ENCODE peak calls at places on chromosome 20, in nine cellular contexts. One of them, this sample, is unnamed.

GRCh38 chr20:7490288-7490687 is 450.0 kb downstream of the HAO1 start:
- DNase-seq in effector memory CD8-positive, alpha-beta T cell: no peak
- DNase-seq in iris pigment epithelial cell: no peak
- DNase-seq in cerebellar cortex: no peak
- DNase-seq in cerebellar nuclear complex: no peak
- DNase-seq in cardiac muscle cell: no peak
- DNase-seq in lower lobe of right lung: no peak
- DNase-seq in B cell: no peak
- DNase-seq in activated naive CD4-positive, alpha-beta T cell: no peak
- DNase-seq in this sample: no peak

GRCh38 chr20:53873249-53873642 is 197.1 kb downstream of the BCAS1 start:
- DNase-seq in effector memory CD8-positive, alpha-beta T cell: peak; percentile 17
- DNase-seq in iris pigment epithelial cell: no peak
- DNase-seq in cerebellar cortex: no peak
- DNase-seq in cerebellar nuclear complex: no peak
- DNase-seq in cardiac muscle cell: no peak
- DNase-seq in lower lobe of right lung: no peak
- DNase-seq in B cell: no peak
- DNase-seq in activated naive CD4-positive, alpha-beta T cell: no peak
- DNase-seq in this sample: no peak

GRCh38 chr20:17747431-17747846 is 47.7 kb downstream of the BANF2 start:
- DNase-seq in effector memory CD8-positive, alpha-beta T cell: no peak
- DNase-seq in iris pigment epithelial cell: peak; percentile 94
- DNase-seq in cerebellar cortex: no peak
- DNase-seq in cerebellar nuclear complex: no peak
- DNase-seq in cardiac muscle cell: no peak
- DNase-seq in lower lobe of right lung: no peak
- DNase-seq in B cell: no peak
- DNase-seq in activated naive CD4-positive, alpha-beta T cell: no peak
- DNase-seq in this sample: no peak

GRCh38 chr20:49228676-49229075 is 9.5 kb downstream of the DDX27 start:
- DNase-seq in effector memory CD8-positive, alpha-beta T cell: no peak
- DNase-seq in iris pigment epithelial cell: no peak
- DNase-seq in cerebellar cortex: peak; percentile 65
- DNase-seq in cerebellar nuclear complex: no peak
- DNase-seq in cardiac muscle cell: no peak
- DNase-seq in lower lobe of right lung: no peak
- DNase-seq in B cell: no peak
- DNase-seq in activated naive CD4-positive, alpha-beta T cell: no peak
- DNase-seq in this sample: no peak

GRCh38 chr20:35133006-35133405 is 14.1 kb downstream of the EDEM2 start:
- DNase-seq in effector memory CD8-positive, alpha-beta T cell: no peak
- DNase-seq in iris pigment epithelial cell: no peak
- DNase-seq in cerebellar cortex: no peak
- DNase-seq in cerebellar nuclear complex: no peak
- DNase-seq in cardiac muscle cell: no peak
- DNase-seq in lower lobe of right lung: no peak
- DNase-seq in B cell: no peak
- DNase-seq in activated naive CD4-positive, alpha-beta T cell: no peak
- DNase-seq in this sample: no peak

GRCh38 chr20:45842169-45842812 is 8.7 kb downstream of the SNX21 start:
- DNase-seq in effector memory CD8-positive, alpha-beta T cell: no peak
- DNase-seq in iris pigment epithelial cell: peak; percentile 68
- DNase-seq in cerebellar cortex: no peak
- DNase-seq in cerebellar nuclear complex: no peak
- DNase-seq in cardiac muscle cell: no peak
- DNase-seq in lower lobe of right lung: no peak
- DNase-seq in B cell: peak; percentile 67
- DNase-seq in activated naive CD4-positive, alpha-beta T cell: no peak
- DNase-seq in this sample: no peak

GRCh38 chr20:63238491-63239126 is 2.9 kb downstream of the BIRC7 start:
- DNase-seq in effector memory CD8-positive, alpha-beta T cell: no peak
- DNase-seq in iris pigment epithelial cell: no peak
- DNase-seq in cerebellar cortex: no peak
- DNase-seq in cerebellar nuclear complex: no peak
- DNase-seq in cardiac muscle cell: no peak
- DNase-seq in lower lobe of right lung: no peak
- DNase-seq in B cell: no peak
- DNase-seq in activated naive CD4-positive, alpha-beta T cell: no peak
- DNase-seq in this sample: no peak

GRCh38 chr20:57023997-57024396 is 242.4 kb downstream of the BMP7 start:
- DNase-seq in effector memory CD8-positive, alpha-beta T cell: no peak
- DNase-seq in iris pigment epithelial cell: no peak
- DNase-seq in cerebellar cortex: no peak
- DNase-seq in cerebellar nuclear complex: no peak
- DNase-seq in cardiac muscle cell: no peak
- DNase-seq in lower lobe of right lung: no peak
- DNase-seq in B cell: no peak
- DNase-seq in activated naive CD4-positive, alpha-beta T cell: no peak
- DNase-seq in this sample: no peak

GRCh38 chr20:23162887-23163286 is 76.8 kb upstream of the CD93 start:
- DNase-seq in effector memory CD8-positive, alpha-beta T cell: no peak
- DNase-seq in iris pigment epithelial cell: no peak
- DNase-seq in cerebellar cortex: no peak
- DNase-seq in cerebellar nuclear complex: no peak
- DNase-seq in cardiac muscle cell: no peak
- DNase-seq in lower lobe of right lung: no peak
- DNase-seq in B cell: no peak
- DNase-seq in activated naive CD4-positive, alpha-beta T cell: no peak
- DNase-seq in this sample: no peak

GRCh38 chr20:46857061-46857831 is 37.4 kb upstream of the EYA2 start:
- DNase-seq in effector memory CD8-positive, alpha-beta T cell: no peak
- DNase-seq in iris pigment epithelial cell: no peak
- DNase-seq in cerebellar cortex: no peak
- DNase-seq in cerebellar nuclear complex: no peak
- DNase-seq in cardiac muscle cell: no peak
- DNase-seq in lower lobe of right lung: no peak
- DNase-seq in B cell: no peak
- DNase-seq in activated naive CD4-positive, alpha-beta T cell: no peak
- DNase-seq in this sample: no peak

GRCh38 chr20:48350291-48350988 is 477.4 kb downstream of the PREX1 start:
- DNase-seq in effector memory CD8-positive, alpha-beta T cell: no peak
- DNase-seq in iris pigment epithelial cell: no peak
- DNase-seq in cerebellar cortex: no peak
- DNase-seq in cerebellar nuclear complex: no peak
- DNase-seq in cardiac muscle cell: no peak
- DNase-seq in lower lobe of right lung: no peak
- DNase-seq in B cell: peak; percentile 43
- DNase-seq in activated naive CD4-positive, alpha-beta T cell: no peak
- DNase-seq in this sample: no peak

GRCh38 chr20:34249291-34249690 is 8.1 kb downstream of the ASIP start:
- DNase-seq in effector memory CD8-positive, alpha-beta T cell: no peak
- DNase-seq in iris pigment epithelial cell: peak; percentile 90
- DNase-seq in cerebellar cortex: no peak
- DNase-seq in cerebellar nuclear complex: no peak
- DNase-seq in cardiac muscle cell: no peak
- DNase-seq in lower lobe of right lung: no peak
- DNase-seq in B cell: no peak
- DNase-seq in activated naive CD4-positive, alpha-beta T cell: no peak
- DNase-seq in this sample: no peak

GRCh38 chr20:4170621-4171537 is 155.5 kb upstream of the RNF24 start:
- DNase-seq in effector memory CD8-positive, alpha-beta T cell: no peak
- DNase-seq in iris pigment epithelial cell: peak; percentile 53
- DNase-seq in cerebellar cortex: peak; percentile 39
- DNase-seq in cerebellar nuclear complex: no peak
- DNase-seq in cardiac muscle cell: no peak
- DNase-seq in lower lobe of right lung: no peak
- DNase-seq in B cell: no peak
- DNase-seq in activated naive CD4-positive, alpha-beta T cell: no peak
- DNase-seq in this sample: no peak

GRCh38 chr20:25227317-25227831 is 20.5 kb upstream of the PYGB start:
- DNase-seq in effector memory CD8-positive, alpha-beta T cell: no peak
- DNase-seq in iris pigment epithelial cell: peak; percentile 74
- DNase-seq in cerebellar cortex: no peak
- DNase-seq in cerebellar nuclear complex: no peak
- DNase-seq in cardiac muscle cell: peak; percentile 87
- DNase-seq in lower lobe of right lung: no peak
- DNase-seq in B cell: no peak
- DNase-seq in activated naive CD4-positive, alpha-beta T cell: no peak
- DNase-seq in this sample: no peak

GRCh38 chr20:11810316-11811130 is 107.2 kb upstream of the BTBD3 start:
- DNase-seq in effector memory CD8-positive, alpha-beta T cell: no peak
- DNase-seq in iris pigment epithelial cell: peak; percentile 86
- DNase-seq in cerebellar cortex: no peak
- DNase-seq in cerebellar nuclear complex: no peak
- DNase-seq in cardiac muscle cell: no peak
- DNase-seq in lower lobe of right lung: no peak
- DNase-seq in B cell: no peak
- DNase-seq in activated naive CD4-positive, alpha-beta T cell: no peak
- DNase-seq in this sample: no peak

GRCh38 chr20:43942661-43943285 is 28.1 kb downstream of the TOX2 start:
- DNase-seq in effector memory CD8-positive, alpha-beta T cell: no peak
- DNase-seq in iris pigment epithelial cell: peak; percentile 83
- DNase-seq in cerebellar cortex: no peak
- DNase-seq in cerebellar nuclear complex: no peak
- DNase-seq in cardiac muscle cell: no peak
- DNase-seq in lower lobe of right lung: no peak
- DNase-seq in B cell: no peak
- DNase-seq in activated naive CD4-positive, alpha-beta T cell: no peak
- DNase-seq in this sample: no peak

GRCh38 chr20:16459019-16459700 is 114.1 kb downstream of the KIF16B start:
- DNase-seq in effector memory CD8-positive, alpha-beta T cell: no peak
- DNase-seq in iris pigment epithelial cell: peak; percentile 92
- DNase-seq in cerebellar cortex: peak; percentile 51
- DNase-seq in cerebellar nuclear complex: no peak
- DNase-seq in cardiac muscle cell: no peak
- DNase-seq in lower lobe of right lung: no peak
- DNase-seq in B cell: no peak
- DNase-seq in activated naive CD4-positive, alpha-beta T cell: no peak
- DNase-seq in this sample: no peak

GRCh38 chr20:49610701-49611538 is 43.0 kb upstream of the PTGIS start:
- DNase-seq in effector memory CD8-positive, alpha-beta T cell: peak; percentile 80
- DNase-seq in iris pigment epithelial cell: no peak
- DNase-seq in cerebellar cortex: peak; percentile 69
- DNase-seq in cerebellar nuclear complex: no peak
- DNase-seq in cardiac muscle cell: peak; percentile 82
- DNase-seq in lower lobe of right lung: peak; percentile 90
- DNase-seq in B cell: peak; percentile 87
- DNase-seq in activated naive CD4-positive, alpha-beta T cell: peak; percentile 47
- DNase-seq in this sample: peak; percentile 91

GRCh38 chr20:53262294-53262840 is 290.2 kb downstream of the TSHZ2 start:
- DNase-seq in effector memory CD8-positive, alpha-beta T cell: no peak
- DNase-seq in iris pigment epithelial cell: no peak
- DNase-seq in cerebellar cortex: no peak
- DNase-seq in cerebellar nuclear complex: no peak
- DNase-seq in cardiac muscle cell: no peak
- DNase-seq in lower lobe of right lung: no peak
- DNase-seq in B cell: no peak
- DNase-seq in activated naive CD4-positive, alpha-beta T cell: no peak
- DNase-seq in this sample: no peak

GRCh38 chr20:17273711-17274110 is 46.9 kb downstream of the PCSK2 start:
- DNase-seq in effector memory CD8-positive, alpha-beta T cell: no peak
- DNase-seq in iris pigment epithelial cell: no peak
- DNase-seq in cerebellar cortex: no peak
- DNase-seq in cerebellar nuclear complex: no peak
- DNase-seq in cardiac muscle cell: no peak
- DNase-seq in lower lobe of right lung: no peak
- DNase-seq in B cell: no peak
- DNase-seq in activated naive CD4-positive, alpha-beta T cell: no peak
- DNase-seq in this sample: no peak

GRCh38 chr20:47727170-47727880 is 58.0 kb downstream of the SULF2 start:
- DNase-seq in effector memory CD8-positive, alpha-beta T cell: peak; percentile 39
- DNase-seq in iris pigment epithelial cell: no peak
- DNase-seq in cerebellar cortex: no peak
- DNase-seq in cerebellar nuclear complex: no peak
- DNase-seq in cardiac muscle cell: no peak
- DNase-seq in lower lobe of right lung: peak; percentile 85
- DNase-seq in B cell: peak; percentile 91
- DNase-seq in activated naive CD4-positive, alpha-beta T cell: peak; percentile 37
- DNase-seq in this sample: peak; percentile 81

GRCh38 chr20:45049904-45050471 is 50.9 kb downstream of the KCNS1 start:
- DNase-seq in effector memory CD8-positive, alpha-beta T cell: no peak
- DNase-seq in iris pigment epithelial cell: no peak
- DNase-seq in cerebellar cortex: no peak
- DNase-seq in cerebellar nuclear complex: no peak
- DNase-seq in cardiac muscle cell: no peak
- DNase-seq in lower lobe of right lung: no peak
- DNase-seq in B cell: peak; percentile 27
- DNase-seq in activated naive CD4-positive, alpha-beta T cell: no peak
- DNase-seq in this sample: no peak

GRCh38 chr20:44405246-44405645 is 49.7 kb downstream of the HNF4A start:
- DNase-seq in effector memory CD8-positive, alpha-beta T cell: no peak
- DNase-seq in iris pigment epithelial cell: no peak
- DNase-seq in cerebellar cortex: no peak
- DNase-seq in cerebellar nuclear complex: no peak
- DNase-seq in cardiac muscle cell: no peak
- DNase-seq in lower lobe of right lung: no peak
- DNase-seq in B cell: no peak
- DNase-seq in activated naive CD4-positive, alpha-beta T cell: no peak
- DNase-seq in this sample: no peak

GRCh38 chr20:50574108-50574507 is 63.9 kb downstream of the PTPN1 start:
- DNase-seq in effector memory CD8-positive, alpha-beta T cell: no peak
- DNase-seq in iris pigment epithelial cell: no peak
- DNase-seq in cerebellar cortex: no peak
- DNase-seq in cerebellar nuclear complex: no peak
- DNase-seq in cardiac muscle cell: no peak
- DNase-seq in lower lobe of right lung: no peak
- DNase-seq in B cell: no peak
- DNase-seq in activated naive CD4-positive, alpha-beta T cell: no peak
- DNase-seq in this sample: no peak

GRCh38 chr20:40741507-40742106 is 52.6 kb upstream of the MAFB start:
- DNase-seq in effector memory CD8-positive, alpha-beta T cell: peak; percentile 46
- DNase-seq in iris pigment epithelial cell: peak; percentile 63
- DNase-seq in cerebellar cortex: peak; percentile 22
- DNase-seq in cerebellar nuclear complex: no peak
- DNase-seq in cardiac muscle cell: peak; percentile 63
- DNase-seq in lower lobe of right lung: no peak
- DNase-seq in B cell: peak; percentile 38
- DNase-seq in activated naive CD4-positive, alpha-beta T cell: no peak
- DNase-seq in this sample: no peak

GRCh38 chr20:9054176-9054575 is 14.7 kb upstream of the PLCB4 start:
- DNase-seq in effector memory CD8-positive, alpha-beta T cell: no peak
- DNase-seq in iris pigment epithelial cell: peak; percentile 36
- DNase-seq in cerebellar cortex: no peak
- DNase-seq in cerebellar nuclear complex: no peak
- DNase-seq in cardiac muscle cell: no peak
- DNase-seq in lower lobe of right lung: no peak
- DNase-seq in B cell: no peak
- DNase-seq in activated naive CD4-positive, alpha-beta T cell: no peak
- DNase-seq in this sample: no peak

GRCh38 chr20:4261333-4262284 is 246.3 kb upstream of the RNF24 start:
- DNase-seq in effector memory CD8-positive, alpha-beta T cell: no peak
- DNase-seq in iris pigment epithelial cell: peak; percentile 69
- DNase-seq in cerebellar cortex: no peak
- DNase-seq in cerebellar nuclear complex: no peak
- DNase-seq in cardiac muscle cell: no peak
- DNase-seq in lower lobe of right lung: no peak
- DNase-seq in B cell: no peak
- DNase-seq in activated naive CD4-positive, alpha-beta T cell: no peak
- DNase-seq in this sample: no peak

GRCh38 chr20:47782920-47783552 is 2.2 kb downstream of the SULF2 start:
- DNase-seq in effector memory CD8-positive, alpha-beta T cell: no peak
- DNase-seq in iris pigment epithelial cell: no peak
- DNase-seq in cerebellar cortex: no peak
- DNase-seq in cerebellar nuclear complex: no peak
- DNase-seq in cardiac muscle cell: no peak
- DNase-seq in lower lobe of right lung: no peak
- DNase-seq in B cell: no peak
- DNase-seq in activated naive CD4-positive, alpha-beta T cell: no peak
- DNase-seq in this sample: no peak

This sample was measured in Right ventricle myocardium inferior.